ENCODE peak calls at places on chromosomes 3 and 15, in four cellular contexts. One of them, this sample, is unnamed.
A peak's percentile ranks its signal among the peaks of the same experiment; 100 is the strongest.

GRCh38 chr3:181770296-181770695 is 58.6 kb downstream of the SOX2 start:
- DNase-seq in psoas muscle: no peak
- DNase-seq in midbrain: no peak
- DNase-seq in cardiac muscle cell: no peak
- DNase-seq in this sample: no peak

GRCh38 chr3:31255007-31255603 is 277.6 kb upstream of the STT3B start:
- DNase-seq in midbrain: no peak
- DNase-seq in cardiac muscle cell: no peak
- DNase-seq in psoas muscle: no peak
- DNase-seq in this sample: no peak

GRCh38 chr3:42721690-42722089 is 19.1 kb upstream of the HHATL start:
- DNase-seq in midbrain: peak; percentile 91
- DNase-seq in cardiac muscle cell: no peak
- DNase-seq in psoas muscle: no peak
- DNase-seq in this sample: no peak

GRCh38 chr3:62214850-62215249 is 158.5 kb downstream of the FEZF2 start:
- DNase-seq in midbrain: no peak
- DNase-seq in cardiac muscle cell: no peak
- DNase-seq in psoas muscle: no peak
- DNase-seq in this sample: no peak

GRCh38 chr3:15218689-15219088 is 12.6 kb downstream of the CAPN7 start:
- DNase-seq in cardiac muscle cell: no peak
- DNase-seq in psoas muscle: no peak
- DNase-seq in midbrain: no peak
- DNase-seq in this sample: no peak

GRCh38 chr15:89125038-89125826 is 37.0 kb downstream of the ABHD2 start:
- DNase-seq in cardiac muscle cell: no peak
- DNase-seq in midbrain: no peak
- DNase-seq in psoas muscle: no peak
- DNase-seq in this sample: no peak

GRCh38 chr3:147449669-147450068 is 40.5 kb downstream of the ZIC1 start:
- DNase-seq in midbrain: no peak
- DNase-seq in cardiac muscle cell: no peak
- DNase-seq in psoas muscle: no peak
- DNase-seq in this sample: no peak

GRCh38 chr3:43879166-43879565 is 188.4 kb downstream of the ABHD5 start:
- DNase-seq in cardiac muscle cell: no peak
- DNase-seq in midbrain: no peak
- DNase-seq in psoas muscle: no peak
- DNase-seq in this sample: no peak

GRCh38 chr3:16461463-16462245 is 51.8 kb downstream of the RFTN1 start:
- DNase-seq in cardiac muscle cell: no peak
- DNase-seq in psoas muscle: no peak
- DNase-seq in midbrain: no peak
- DNase-seq in this sample: no peak

GRCh38 chr3:53084310-53085001 is 38.6 kb upstream of the SFMBT1 start:
- DNase-seq in midbrain: no peak
- DNase-seq in psoas muscle: no peak
- DNase-seq in cardiac muscle cell: no peak
- DNase-seq in this sample: no peak

GRCh38 chr3:127694467-127695215 is 21.9 kb downstream of the ABTB1 start:
- DNase-seq in psoas muscle: peak; percentile 70
- DNase-seq in midbrain: peak; percentile 15
- DNase-seq in cardiac muscle cell: no peak
- DNase-seq in this sample: peak; percentile 79

GRCh38 chr3:11904157-11904556 is 57.5 kb upstream of the TAMM41 start:
- DNase-seq in psoas muscle: no peak
- DNase-seq in cardiac muscle cell: no peak
- DNase-seq in midbrain: no peak
- DNase-seq in this sample: no peak

GRCh38 chr3:111823341-111823830 is 35.7 kb upstream of the PHLDB2 start:
- DNase-seq in psoas muscle: no peak
- DNase-seq in cardiac muscle cell: no peak
- DNase-seq in midbrain: no peak
- DNase-seq in this sample: no peak

GRCh38 chr3:171183042-171183441 is 156.5 kb upstream of the SLC2A2 start:
- DNase-seq in midbrain: peak; percentile 71
- DNase-seq in psoas muscle: no peak
- DNase-seq in cardiac muscle cell: peak; percentile 69
- DNase-seq in this sample: peak; percentile 62

GRCh38 chr3:38421679-38422336 is 31.9 kb upstream of the ACVR2B start:
- DNase-seq in psoas muscle: no peak
- DNase-seq in cardiac muscle cell: no peak
- DNase-seq in midbrain: no peak
- DNase-seq in this sample: no peak

GRCh38 chr3:100993309-100993708 is at the start of gene ABI3BP:
- DNase-seq in midbrain: no peak
- DNase-seq in psoas muscle: peak; percentile 73
- DNase-seq in cardiac muscle cell: peak; percentile 88
- DNase-seq in this sample: peak; percentile 83

GRCh38 chr3:101050866-101051265 is 57.6 kb upstream of the ABI3BP start:
- DNase-seq in cardiac muscle cell: no peak
- DNase-seq in psoas muscle: no peak
- DNase-seq in midbrain: no peak
- DNase-seq in this sample: no peak

GRCh38 chr3:124283644-124284008 is 291.7 kb upstream of the ROPN1 start:
- DNase-seq in midbrain: no peak
- DNase-seq in cardiac muscle cell: no peak
- DNase-seq in psoas muscle: no peak
- DNase-seq in this sample: no peak

This sample was measured in adrenal gland.